ENCODE peak calls at places on chromosome 11, in five cellular contexts. One of them, this sample, is unnamed.

GRCh38 chr11:121350314-121351046 is 57.9 kb downstream of the SC5D start:
- DNase-seq in CD4-positive, alpha-beta memory T cell: no peak
- DNase-seq in pancreas: no peak
- DNase-seq in spleen: no peak
- DNase-seq in aorta: no peak
- DNase-seq in this sample: no peak

GRCh38 chr11:60889869-60890311 is 16.5 kb downstream of the PRPF19 start:
- DNase-seq in CD4-positive, alpha-beta memory T cell: no peak
- DNase-seq in pancreas: no peak
- DNase-seq in spleen: no peak
- DNase-seq in aorta: no peak
- DNase-seq in this sample: no peak

GRCh38 chr11:110720646-110721283 is 8.5 kb upstream of the ARHGAP20 start:
- DNase-seq in CD4-positive, alpha-beta memory T cell: no peak
- DNase-seq in pancreas: no peak
- DNase-seq in spleen: no peak
- DNase-seq in aorta: no peak
- DNase-seq in this sample: no peak

GRCh38 chr11:77259681-77260080 is 41.8 kb downstream of the GDPD4 start:
- DNase-seq in CD4-positive, alpha-beta memory T cell: no peak
- DNase-seq in pancreas: no peak
- DNase-seq in spleen: no peak
- DNase-seq in aorta: no peak
- DNase-seq in this sample: no peak

GRCh38 chr11:83454674-83455073 is 168.5 kb upstream of the CCDC90B start:
- DNase-seq in CD4-positive, alpha-beta memory T cell: no peak
- DNase-seq in pancreas: no peak
- DNase-seq in spleen: no peak
- DNase-seq in aorta: no peak
- DNase-seq in this sample: no peak

GRCh38 chr11:30868495-30869130 is 282.5 kb upstream of the MPPED2 start:
- DNase-seq in CD4-positive, alpha-beta memory T cell: no peak
- DNase-seq in pancreas: no peak
- DNase-seq in spleen: no peak
- DNase-seq in aorta: no peak
- DNase-seq in this sample: no peak

GRCh38 chr11:72683782-72684200 is 9.6 kb upstream of the PDE2A start:
- DNase-seq in CD4-positive, alpha-beta memory T cell: peak; percentile 58
- DNase-seq in pancreas: no peak
- DNase-seq in spleen: peak; percentile 91
- DNase-seq in aorta: peak; percentile 92
- DNase-seq in this sample: peak; percentile 49

GRCh38 chr11:65817815-65818680 is 15.7 kb upstream of the SNX32 start:
- DNase-seq in CD4-positive, alpha-beta memory T cell: peak; percentile 93
- DNase-seq in pancreas: peak; percentile 93
- DNase-seq in spleen: peak; percentile 99
- DNase-seq in aorta: peak; percentile 100
- DNase-seq in this sample: peak; percentile 91

GRCh38 chr11:6988506-6988905 is 31.6 kb downstream of the ZNF214 start:
- DNase-seq in CD4-positive, alpha-beta memory T cell: no peak
- DNase-seq in pancreas: no peak
- DNase-seq in spleen: no peak
- DNase-seq in aorta: no peak
- DNase-seq in this sample: no peak

GRCh38 chr11:65111537-65112225 is at the start of gene TM7SF2:
- DNase-seq in CD4-positive, alpha-beta memory T cell: peak; percentile 91
- DNase-seq in pancreas: peak; percentile 98
- DNase-seq in spleen: peak; percentile 99
- DNase-seq in aorta: peak; percentile 99
- DNase-seq in this sample: peak; percentile 97

GRCh38 chr11:123473941-123474668 is 44.0 kb downstream of the GRAMD1B start:
- DNase-seq in CD4-positive, alpha-beta memory T cell: no peak
- DNase-seq in pancreas: no peak
- DNase-seq in spleen: no peak
- DNase-seq in aorta: no peak
- DNase-seq in this sample: no peak

GRCh38 chr11:104946907-104947306 is 21.5 kb downstream of the CASP4 start:
- DNase-seq in CD4-positive, alpha-beta memory T cell: peak; percentile 48
- DNase-seq in pancreas: no peak
- DNase-seq in spleen: no peak
- DNase-seq in aorta: no peak
- DNase-seq in this sample: no peak

GRCh38 chr11:124839051-124839971 is 25.9 kb upstream of the ROBO3 start:
- DNase-seq in CD4-positive, alpha-beta memory T cell: no peak
- DNase-seq in pancreas: no peak
- DNase-seq in spleen: peak; percentile 79
- DNase-seq in aorta: no peak
- DNase-seq in this sample: no peak

GRCh38 chr11:34380696-34381095 is 22.9 kb upstream of the ABTB2 start:
- DNase-seq in CD4-positive, alpha-beta memory T cell: no peak
- DNase-seq in pancreas: no peak
- DNase-seq in spleen: no peak
- DNase-seq in aorta: no peak
- DNase-seq in this sample: no peak

GRCh38 chr11:27386176-27386575 is 23.2 kb upstream of the CCDC34 start:
- DNase-seq in CD4-positive, alpha-beta memory T cell: no peak
- DNase-seq in pancreas: no peak
- DNase-seq in spleen: no peak
- DNase-seq in aorta: no peak
- DNase-seq in this sample: no peak

GRCh38 chr11:65262775-65263174 is 1.0 kb downstream of the POLA2 start:
- DNase-seq in CD4-positive, alpha-beta memory T cell: no peak
- DNase-seq in pancreas: no peak
- DNase-seq in spleen: no peak
- DNase-seq in aorta: no peak
- DNase-seq in this sample: no peak

GRCh38 chr11:76152086-76152658 is 54.1 kb downstream of the WNT11 start:
- DNase-seq in CD4-positive, alpha-beta memory T cell: peak; percentile 70
- DNase-seq in pancreas: peak; percentile 86
- DNase-seq in spleen: peak; percentile 94
- DNase-seq in aorta: peak; percentile 97
- DNase-seq in this sample: peak; percentile 79

GRCh38 chr11:27472398-27473016 is at the start of gene LGR4:
- DNase-seq in CD4-positive, alpha-beta memory T cell: peak; percentile 70
- DNase-seq in pancreas: peak; percentile 98
- DNase-seq in spleen: peak; percentile 92
- DNase-seq in aorta: peak; percentile 96
- DNase-seq in this sample: peak; percentile 98

GRCh38 chr11:14386895-14387480 is 28.0 kb upstream of the RRAS2 start:
- DNase-seq in CD4-positive, alpha-beta memory T cell: no peak
- DNase-seq in pancreas: no peak
- DNase-seq in spleen: no peak
- DNase-seq in aorta: no peak
- DNase-seq in this sample: no peak

GRCh38 chr11:96278039-96278897 is 64.7 kb downstream of the MAML2 start:
- DNase-seq in CD4-positive, alpha-beta memory T cell: no peak
- DNase-seq in pancreas: no peak
- DNase-seq in spleen: no peak
- DNase-seq in aorta: no peak
- DNase-seq in this sample: no peak

GRCh38 chr11:64768300-64768694 is 8.5 kb upstream of the PYGM start:
- DNase-seq in CD4-positive, alpha-beta memory T cell: no peak
- DNase-seq in pancreas: no peak
- DNase-seq in spleen: no peak
- DNase-seq in aorta: no peak
- DNase-seq in this sample: no peak

GRCh38 chr11:86888164-86888977 is 66.8 kb downstream of the FZD4 start:
- DNase-seq in CD4-positive, alpha-beta memory T cell: no peak
- DNase-seq in pancreas: no peak
- DNase-seq in spleen: no peak
- DNase-seq in aorta: no peak
- DNase-seq in this sample: no peak

GRCh38 chr11:44846852-44847251 is 103.8 kb downstream of the TP53I11 start:
- DNase-seq in CD4-positive, alpha-beta memory T cell: no peak
- DNase-seq in pancreas: no peak
- DNase-seq in spleen: no peak
- DNase-seq in aorta: no peak
- DNase-seq in this sample: no peak

GRCh38 chr11:128610765-128611617 is 23.6 kb upstream of the ETS1 start:
- DNase-seq in CD4-positive, alpha-beta memory T cell: peak; percentile 52
- DNase-seq in pancreas: no peak
- DNase-seq in spleen: peak; percentile 94
- DNase-seq in aorta: no peak
- DNase-seq in this sample: no peak

GRCh38 chr11:15006139-15006759 is 34.1 kb upstream of the CALCA start:
- DNase-seq in CD4-positive, alpha-beta memory T cell: peak; percentile 30
- DNase-seq in pancreas: no peak
- DNase-seq in spleen: no peak
- DNase-seq in aorta: no peak
- DNase-seq in this sample: no peak

GRCh38 chr11:75593337-75593915 is 31.4 kb downstream of the SERPINH1 start:
- DNase-seq in CD4-positive, alpha-beta memory T cell: no peak
- DNase-seq in pancreas: no peak
- DNase-seq in spleen: no peak
- DNase-seq in aorta: no peak
- DNase-seq in this sample: no peak

GRCh38 chr11:122180435-122180834 is 64.4 kb upstream of the BLID start:
- DNase-seq in CD4-positive, alpha-beta memory T cell: no peak
- DNase-seq in pancreas: no peak
- DNase-seq in spleen: no peak
- DNase-seq in aorta: peak; percentile 84
- DNase-seq in this sample: no peak

GRCh38 chr11:71206186-71206585 is 46.2 kb downstream of the SHANK2 start:
- DNase-seq in CD4-positive, alpha-beta memory T cell: no peak
- DNase-seq in pancreas: no peak
- DNase-seq in spleen: peak; percentile 23
- DNase-seq in aorta: peak; percentile 9
- DNase-seq in this sample: peak; percentile 62

GRCh38 chr11:10696797-10697620 is 3.5 kb upstream of the IRAG1 start:
- DNase-seq in CD4-positive, alpha-beta memory T cell: no peak
- DNase-seq in pancreas: no peak
- DNase-seq in spleen: no peak
- DNase-seq in aorta: peak; percentile 79
- DNase-seq in this sample: no peak
- H3K27ac ChIP-seq in CD4-positive, alpha-beta memory T cell: no peak overlapping the region
- H3K27ac ChIP-seq in pancreas: no peak overlapping the region
- H3K27ac ChIP-seq in spleen: no peak overlapping the region
- H3K27ac ChIP-seq in aorta: peak overlapping the region; percentile 97
- H3K27ac ChIP-seq in this sample: no peak overlapping the region

DNA sequence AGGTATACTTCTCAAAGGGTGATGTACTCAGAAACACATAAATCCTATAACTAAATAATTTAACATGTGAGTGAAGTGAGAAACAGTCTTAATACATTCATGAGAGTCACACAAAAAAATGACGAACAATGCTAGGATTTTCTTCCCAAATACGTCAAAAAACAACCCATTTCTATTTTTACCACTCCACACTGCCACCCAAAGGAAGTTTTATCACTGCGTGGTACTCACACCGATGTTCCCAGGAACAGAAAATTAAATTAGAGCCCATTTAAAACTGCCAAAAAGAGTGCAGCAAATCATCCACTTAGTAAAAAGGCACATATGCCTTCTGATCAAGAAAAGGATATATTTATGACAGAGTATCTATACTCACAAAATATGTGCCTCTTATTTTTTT is 710.9 kb upstream of the FAT3 start:
- DNase-seq in CD4-positive, alpha-beta memory T cell: no peak
- DNase-seq in pancreas: no peak
- DNase-seq in spleen: no peak
- DNase-seq in aorta: no peak
- DNase-seq in this sample: no peak
- H3K27ac ChIP-seq in CD4-positive, alpha-beta memory T cell: no peak overlapping the region
- H3K27ac ChIP-seq in pancreas: no peak overlapping the region
- H3K27ac ChIP-seq in spleen: no peak overlapping the region
- H3K27ac ChIP-seq in aorta: no peak overlapping the region
- H3K27ac ChIP-seq in this sample: no peak overlapping the region

GRCh38 chr11:59193741-59194140 is 19.0 kb downstream of the MPEG1 start:
- DNase-seq in CD4-positive, alpha-beta memory T cell: no peak
- DNase-seq in pancreas: no peak
- DNase-seq in spleen: no peak
- DNase-seq in aorta: no peak
- DNase-seq in this sample: no peak

GRCh38 chr11:59191095-59191494 is 19.2 kb downstream of the DTX4 start:
- DNase-seq in CD4-positive, alpha-beta memory T cell: no peak
- DNase-seq in pancreas: no peak
- DNase-seq in spleen: no peak
- DNase-seq in aorta: no peak
- DNase-seq in this sample: no peak

GRCh38 chr11:59189986-59190385 is 18.1 kb downstream of the DTX4 start:
- DNase-seq in CD4-positive, alpha-beta memory T cell: no peak
- DNase-seq in pancreas: no peak
- DNase-seq in spleen: no peak
- DNase-seq in aorta: no peak
- DNase-seq in this sample: no peak

GRCh38 chr11:59191899-59192298 is 20.0 kb downstream of the DTX4 start:
- DNase-seq in CD4-positive, alpha-beta memory T cell: no peak
- DNase-seq in pancreas: no peak
- DNase-seq in spleen: no peak
- DNase-seq in aorta: no peak
- DNase-seq in this sample: no peak

GRCh38 chr11:59192446-59193020 is 20.2 kb downstream of the MPEG1 start:
- DNase-seq in CD4-positive, alpha-beta memory T cell: no peak
- DNase-seq in pancreas: no peak
- DNase-seq in spleen: no peak
- DNase-seq in aorta: no peak
- DNase-seq in this sample: no peak
- H3K27ac ChIP-seq in CD4-positive, alpha-beta memory T cell: no peak overlapping the region
- H3K27ac ChIP-seq in pancreas: no peak overlapping the region
- H3K27ac ChIP-seq in spleen: no peak overlapping the region
- H3K27ac ChIP-seq in aorta: no peak overlapping the region
- H3K27ac ChIP-seq in this sample: no peak overlapping the region

DNA sequence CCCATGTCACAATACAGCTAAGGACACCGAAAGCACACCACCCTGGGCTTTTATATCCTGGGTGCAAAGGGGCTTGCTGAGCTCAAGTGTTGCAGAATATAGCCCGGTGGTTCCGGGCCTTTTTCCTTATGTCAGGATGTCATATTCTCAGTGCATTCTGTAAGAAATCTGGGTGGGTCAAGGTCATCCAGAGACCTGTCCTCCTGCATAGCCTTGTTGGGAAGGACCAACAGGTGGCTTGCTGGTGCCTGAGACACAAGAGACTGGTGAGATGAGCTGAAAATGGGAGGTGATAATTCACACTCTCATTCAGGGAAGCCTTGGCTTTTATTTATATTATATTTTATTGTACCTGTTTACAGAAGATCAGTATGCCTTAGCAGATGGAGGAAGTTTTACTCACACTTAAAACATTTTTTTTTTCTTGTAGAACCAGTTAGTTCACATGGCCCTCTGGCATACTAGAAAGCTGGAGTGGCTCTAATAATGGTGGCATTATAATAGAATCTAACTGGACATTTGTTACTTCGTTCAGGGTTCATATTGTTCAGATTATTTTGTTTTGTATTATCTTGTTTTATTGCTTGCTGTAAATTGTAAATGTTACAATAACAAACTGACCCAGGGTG is 14.6 kb upstream of the TMEM123 start:
- DNase-seq in CD4-positive, alpha-beta memory T cell: no peak
- DNase-seq in pancreas: no peak
- DNase-seq in spleen: no peak
- DNase-seq in aorta: no peak
- DNase-seq in this sample: no peak
- H3K27ac ChIP-seq in CD4-positive, alpha-beta memory T cell: no peak overlapping the region
- H3K27ac ChIP-seq in pancreas: no peak overlapping the region
- H3K27ac ChIP-seq in spleen: no peak overlapping the region
- H3K27ac ChIP-seq in aorta: no peak overlapping the region
- H3K27ac ChIP-seq in this sample: peak overlapping the region; percentile 51

GRCh38 chr11:70112017-70112434 is 33.9 kb downstream of the ANO1 start:
- DNase-seq in CD4-positive, alpha-beta memory T cell: no peak
- DNase-seq in pancreas: no peak
- DNase-seq in spleen: no peak
- DNase-seq in aorta: no peak
- DNase-seq in this sample: no peak
- H3K27ac ChIP-seq in CD4-positive, alpha-beta memory T cell: no peak overlapping the region
- H3K27ac ChIP-seq in pancreas: peak overlapping the region; percentile 55
- H3K27ac ChIP-seq in spleen: no peak overlapping the region
- H3K27ac ChIP-seq in aorta: no peak overlapping the region
- H3K27ac ChIP-seq in this sample: no peak overlapping the region